ENCODE peak calls at places on chromosomes 13 and 19, in four cellular contexts. A is COLO829, Q is nephron progenitor cell, Y is HCEC 1CT. E is an unnamed sample.

GRCh38 chr13:52846567-52847321 is 1.7 kb downstream of the PCDH8 start:
- DNase-seq in A (no peak), Q (peak; percentile 97), Y (no peak), E (peak; percentile 94)

GRCh38 chr13:35594096-35594495 is 117.6 kb upstream of the MAB21L1 start:
- DNase-seq in A (no peak), Q (no peak), Y (no peak), E (no peak)

GRCh38 chr19:42293966-42294365 is 8.0 kb upstream of the PRR19 start:
- DNase-seq in A (no peak), Q (no peak), Y (no peak), E (no peak)

GRCh38 chr13:108924154-108924940 is 294.9 kb downstream of the MYO16 start:
- DNase-seq in A (no peak), Q (no peak), Y (peak; percentile 92), E (no peak)

GRCh38 chr13:45989607-45990006 is 62.9 kb downstream of the ZC3H13 start:
- DNase-seq in A (no peak), Q (no peak), Y (peak; percentile 61), E (no peak)

GRCh38 chr13:113421673-113422270 is 31.5 kb downstream of the ADPRHL1 start:
- DNase-seq in A (no peak), Q (no peak), Y (no peak), E (no peak)

GRCh38 chr19:7076151-7076550 is 6.6 kb downstream of the ZNF557 start:
- DNase-seq in A (no peak), Q (no peak), Y (no peak), E (no peak)

GRCh38 chr19:41588497-41589209 is 12.7 kb downstream of the CEACAM21 start:
- DNase-seq in A (peak; percentile 35), Q (peak; percentile 67), Y (no peak), E (peak; percentile 84)

GRCh38 chr19:53224606-53225005 is 30.1 kb downstream of the ZNF677 start:
- DNase-seq in A (no peak), Q (no peak), Y (no peak), E (no peak)

GRCh38 chr19:6683971-6684370 is 14.0 kb upstream of the TNFSF14 start:
- DNase-seq in A (no peak), Q (no peak), Y (no peak), E (no peak)

GRCh38 chr13:94186470-94186869 is 293.0 kb downstream of the DCT start:
- DNase-seq in A (no peak), Q (no peak), Y (no peak), E (no peak)

GRCh38 chr19:46932346-46932745 is 71.5 kb downstream of the ARHGAP35 start:
- DNase-seq in A (no peak), Q (no peak), Y (peak; percentile 53), E (no peak)

GRCh38 chr19:10086904-10087256 is 763 bp downstream of the SHFL start:
- DNase-seq in A (no peak), Q (peak; percentile 33), Y (no peak), E (peak; percentile 58)

GRCh38 chr19:28130066-28130511 is 1082.9 kb downstream of the UQCRFS1 start:
- DNase-seq in A (no peak), Q (peak; percentile 6), Y (no peak), E (peak; percentile 72)

GRCh38 chr19:11414544-11414943 is 4.6 kb downstream of the RGL3 start:
- DNase-seq in A (no peak), Q (no peak), Y (no peak), E (no peak)

GRCh38 chr19:43534811-43535761 is 2.1 kb downstream of the ZNF575 start:
- DNase-seq in A (no peak), Q (peak; percentile 73), Y (peak; percentile 45), E (peak; percentile 93)

E was measured in left kidney.